ENCODE peak calls at places on chromosomes 16 and 17, in nine cellular contexts. J is foreskin fibroblast, K is AG20443, D is globus pallidus, L is GM12891, E is progenitor cell of endocrine pancreas, B is HCT116, Q is germinal center, N is Peyer's patch. M is an unnamed sample.

GRCh38 chr17:38559880-38560230 is 45.9 kb downstream of the SRCIN1 start:
- DNase-seq in J (no peak), K (no peak), D (no peak), L (no peak), E (no peak), B (no peak), Q (no peak), N (no peak), M (no peak)

GRCh38 chr17:74145756-74146155 is 57.7 kb upstream of the RPL38 start:
- DNase-seq in J (no peak), K (no peak), D (no peak), L (no peak), E (no peak), B (no peak), Q (no peak), N (no peak), M (no peak)

GRCh38 chr16:73092236-73092781 is 44.4 kb upstream of the ZFHX3 start:
- DNase-seq in J (no peak), K (no peak), D (peak), L (no peak), E (no peak), B (no peak), Q (no peak), N (no peak), M (no peak)

GRCh38 chr16:23188911-23189310 is 6.4 kb downstream of the SCNN1G start:
- DNase-seq in J (no peak), K (no peak), D (no peak), L (no peak), E (no peak), B (no peak), Q (no peak), N (no peak), M (no peak)

GRCh38 chr17:42274812-42275526 is 1.2 kb downstream of the STAT5B start:
- DNase-seq in J (no peak), K (no peak), D (peak), L (no peak), E (no peak), B (no peak), Q (no peak), N (no peak), M (no peak)

GRCh38 chr16:80527297-80527696 is 13.5 kb upstream of the DYNLRB2 start:
- DNase-seq in J (peak), K (peak), D (no peak), L (peak), E (peak), B (peak), Q (peak), N (peak), M (no peak)

GRCh38 chr17:5049314-5049819 is 14.1 kb upstream of the SLC52A1 start:
- DNase-seq in J (peak), K (no peak), D (no peak), L (no peak), E (no peak), B (no peak), Q (no peak), N (peak), M (peak)

GRCh38 chr17:14510136-14510535 is 209.3 kb downstream of the HS3ST3B1 start:
- DNase-seq in J (peak), K (peak), D (no peak), L (no peak), E (no peak), B (no peak), Q (no peak), N (no peak), M (no peak)

GRCh38 chr16:10296956-10297340 is 88.9 kb upstream of the ATF7IP2 start:
- DNase-seq in J (no peak), K (no peak), D (no peak), L (no peak), E (no peak), B (no peak), Q (no peak), N (no peak), M (no peak)

GRCh38 chr16:77782694-77783093 is 5.7 kb upstream of the VAT1L start:
- DNase-seq in J (no peak), K (no peak), D (no peak), L (no peak), E (no peak), B (peak), Q (no peak), N (no peak), M (no peak)

GRCh38 chr17:35708951-35709350 is 22.5 kb upstream of the RASL10B start:
- DNase-seq in J (no peak), K (no peak), D (no peak), L (no peak), E (no peak), B (no peak), Q (peak), N (no peak), M (no peak)